ENCODE peak calls at places on chromosomes 6 and 20, in eight cellular contexts. One of them, this sample, is unnamed.

GRCh38 chr20:21323640-21324039 is 20.5 kb downstream of the XRN2 start:
- DNase-seq in dorsolateral prefrontal cortex: no peak
- DNase-seq in choroid plexus epithelial cell: peak
- DNase-seq in NAMALWA: no peak
- DNase-seq in GM13977: no peak
- DNase-seq in naive thymus-derived CD8-positive, alpha-beta T cell: no peak
- DNase-seq in neural crest cell: no peak
- DNase-seq in AG08395: peak
- DNase-seq in this sample: no peak

GRCh38 chr6:112710710-112711109 is 363.6 kb downstream of the RFPL4B start:
- DNase-seq in dorsolateral prefrontal cortex: no peak
- DNase-seq in choroid plexus epithelial cell: no peak
- DNase-seq in NAMALWA: no peak
- DNase-seq in GM13977: no peak
- DNase-seq in naive thymus-derived CD8-positive, alpha-beta T cell: no peak
- DNase-seq in neural crest cell: no peak
- DNase-seq in AG08395: no peak
- DNase-seq in this sample: no peak

GRCh38 chr20:9021216-9021615 is 47.7 kb upstream of the PLCB4 start:
- DNase-seq in dorsolateral prefrontal cortex: no peak
- DNase-seq in choroid plexus epithelial cell: no peak
- DNase-seq in NAMALWA: no peak
- DNase-seq in GM13977: no peak
- DNase-seq in naive thymus-derived CD8-positive, alpha-beta T cell: no peak
- DNase-seq in neural crest cell: no peak
- DNase-seq in AG08395: no peak
- DNase-seq in this sample: no peak

GRCh38 chr6:129753422-129753821 is 43.4 kb upstream of the ARHGAP18 start:
- DNase-seq in dorsolateral prefrontal cortex: no peak
- DNase-seq in choroid plexus epithelial cell: peak
- DNase-seq in NAMALWA: no peak
- DNase-seq in GM13977: no peak
- DNase-seq in naive thymus-derived CD8-positive, alpha-beta T cell: no peak
- DNase-seq in neural crest cell: no peak
- DNase-seq in AG08395: peak
- DNase-seq in this sample: peak

GRCh38 chr20:24752612-24753011 is 196.5 kb upstream of the CST7 start:
- DNase-seq in dorsolateral prefrontal cortex: no peak
- DNase-seq in choroid plexus epithelial cell: no peak
- DNase-seq in NAMALWA: no peak
- DNase-seq in GM13977: no peak
- DNase-seq in naive thymus-derived CD8-positive, alpha-beta T cell: peak
- DNase-seq in neural crest cell: no peak
- DNase-seq in AG08395: no peak
- DNase-seq in this sample: no peak

GRCh38 chr6:157657754-157658153 is 165.3 kb upstream of the SNX9 start:
- DNase-seq in dorsolateral prefrontal cortex: no peak
- DNase-seq in choroid plexus epithelial cell: no peak
- DNase-seq in NAMALWA: no peak
- DNase-seq in GM13977: no peak
- DNase-seq in naive thymus-derived CD8-positive, alpha-beta T cell: no peak
- DNase-seq in neural crest cell: no peak
- DNase-seq in AG08395: no peak
- DNase-seq in this sample: no peak

GRCh38 chr6:6825986-6826901 is 237.7 kb downstream of the LY86 start:
- DNase-seq in dorsolateral prefrontal cortex: no peak
- DNase-seq in choroid plexus epithelial cell: peak
- DNase-seq in NAMALWA: peak
- DNase-seq in GM13977: peak
- DNase-seq in naive thymus-derived CD8-positive, alpha-beta T cell: no peak
- DNase-seq in neural crest cell: no peak
- DNase-seq in AG08395: peak
- DNase-seq in this sample: peak

GRCh38 chr6:19399406-19399805 is 437.8 kb upstream of the ID4 start:
- DNase-seq in dorsolateral prefrontal cortex: peak
- DNase-seq in choroid plexus epithelial cell: peak
- DNase-seq in NAMALWA: no peak
- DNase-seq in GM13977: no peak
- DNase-seq in naive thymus-derived CD8-positive, alpha-beta T cell: no peak
- DNase-seq in neural crest cell: no peak
- DNase-seq in AG08395: peak
- DNase-seq in this sample: no peak

GRCh38 chr20:34579936-34580587 is 21.5 kb downstream of the MAP1LC3A start:
- DNase-seq in dorsolateral prefrontal cortex: no peak
- DNase-seq in choroid plexus epithelial cell: no peak
- DNase-seq in NAMALWA: peak
- DNase-seq in GM13977: no peak
- DNase-seq in naive thymus-derived CD8-positive, alpha-beta T cell: no peak
- DNase-seq in neural crest cell: no peak
- DNase-seq in AG08395: no peak
- DNase-seq in this sample: no peak

GRCh38 chr20:36145877-36146707 is 8.4 kb upstream of the EPB41L1 start:
- DNase-seq in dorsolateral prefrontal cortex: no peak
- DNase-seq in choroid plexus epithelial cell: no peak
- DNase-seq in NAMALWA: no peak
- DNase-seq in GM13977: no peak
- DNase-seq in naive thymus-derived CD8-positive, alpha-beta T cell: no peak
- DNase-seq in neural crest cell: no peak
- DNase-seq in AG08395: no peak
- DNase-seq in this sample: no peak

GRCh38 chr6:112773217-112773616 is 426.1 kb downstream of the RFPL4B start:
- DNase-seq in dorsolateral prefrontal cortex: no peak
- DNase-seq in choroid plexus epithelial cell: no peak
- DNase-seq in NAMALWA: no peak
- DNase-seq in GM13977: no peak
- DNase-seq in naive thymus-derived CD8-positive, alpha-beta T cell: no peak
- DNase-seq in neural crest cell: no peak
- DNase-seq in AG08395: peak
- DNase-seq in this sample: no peak

GRCh38 chr20:48620486-48621255 is 207.1 kb downstream of the PREX1 start:
- DNase-seq in dorsolateral prefrontal cortex: peak
- DNase-seq in choroid plexus epithelial cell: peak
- DNase-seq in NAMALWA: peak
- DNase-seq in GM13977: peak
- DNase-seq in naive thymus-derived CD8-positive, alpha-beta T cell: peak
- DNase-seq in neural crest cell: peak
- DNase-seq in AG08395: peak
- DNase-seq in this sample: peak

GRCh38 chr6:16950825-16951495 is 150.9 kb upstream of the STMND1 start:
- DNase-seq in dorsolateral prefrontal cortex: no peak
- DNase-seq in choroid plexus epithelial cell: no peak
- DNase-seq in NAMALWA: no peak
- DNase-seq in GM13977: no peak
- DNase-seq in naive thymus-derived CD8-positive, alpha-beta T cell: no peak
- DNase-seq in neural crest cell: no peak
- DNase-seq in AG08395: no peak
- DNase-seq in this sample: no peak

GRCh38 chr6:111980979-111981378 is 72.9 kb upstream of the CCN6 start:
- DNase-seq in dorsolateral prefrontal cortex: no peak
- DNase-seq in choroid plexus epithelial cell: no peak
- DNase-seq in NAMALWA: no peak
- DNase-seq in GM13977: no peak
- DNase-seq in naive thymus-derived CD8-positive, alpha-beta T cell: no peak
- DNase-seq in neural crest cell: no peak
- DNase-seq in AG08395: no peak
- DNase-seq in this sample: no peak

GRCh38 chr20:43691928-43692524 is 25.1 kb downstream of the MYBL2 start:
- DNase-seq in dorsolateral prefrontal cortex: no peak
- DNase-seq in choroid plexus epithelial cell: peak
- DNase-seq in NAMALWA: peak
- DNase-seq in GM13977: peak
- DNase-seq in naive thymus-derived CD8-positive, alpha-beta T cell: peak
- DNase-seq in neural crest cell: peak
- DNase-seq in AG08395: peak
- DNase-seq in this sample: peak

GRCh38 chr6:135322427-135323201 is 141.5 kb downstream of the MYB start:
- DNase-seq in dorsolateral prefrontal cortex: no peak
- DNase-seq in choroid plexus epithelial cell: no peak
- DNase-seq in NAMALWA: no peak
- DNase-seq in GM13977: peak
- DNase-seq in naive thymus-derived CD8-positive, alpha-beta T cell: no peak
- DNase-seq in neural crest cell: no peak
- DNase-seq in AG08395: no peak
- DNase-seq in this sample: no peak

GRCh38 chr6:3665608-3666007 is 85.9 kb downstream of the PXDC1 start:
- DNase-seq in dorsolateral prefrontal cortex: peak
- DNase-seq in choroid plexus epithelial cell: no peak
- DNase-seq in NAMALWA: no peak
- DNase-seq in GM13977: no peak
- DNase-seq in naive thymus-derived CD8-positive, alpha-beta T cell: no peak
- DNase-seq in neural crest cell: no peak
- DNase-seq in AG08395: no peak
- DNase-seq in this sample: no peak

GRCh38 chr20:52766645-52767435 is 205.3 kb upstream of the TSHZ2 start:
- DNase-seq in dorsolateral prefrontal cortex: no peak
- DNase-seq in choroid plexus epithelial cell: no peak
- DNase-seq in NAMALWA: no peak
- DNase-seq in GM13977: no peak
- DNase-seq in naive thymus-derived CD8-positive, alpha-beta T cell: no peak
- DNase-seq in neural crest cell: no peak
- DNase-seq in AG08395: no peak
- DNase-seq in this sample: no peak

GRCh38 chr20:35145141-35145564 is 2.0 kb downstream of the EDEM2 start:
- DNase-seq in dorsolateral prefrontal cortex: no peak
- DNase-seq in choroid plexus epithelial cell: peak
- DNase-seq in NAMALWA: peak
- DNase-seq in GM13977: peak
- DNase-seq in naive thymus-derived CD8-positive, alpha-beta T cell: no peak
- DNase-seq in neural crest cell: no peak
- DNase-seq in AG08395: peak
- DNase-seq in this sample: peak

GRCh38 chr6:28673800-28674671 is 148.4 kb downstream of the GPX5 start:
- DNase-seq in dorsolateral prefrontal cortex: peak
- DNase-seq in choroid plexus epithelial cell: peak
- DNase-seq in NAMALWA: no peak
- DNase-seq in GM13977: peak
- DNase-seq in naive thymus-derived CD8-positive, alpha-beta T cell: no peak
- DNase-seq in neural crest cell: peak
- DNase-seq in AG08395: peak
- DNase-seq in this sample: no peak

GRCh38 chr6:52143551-52143950 is 42.6 kb upstream of the IL17A start:
- DNase-seq in dorsolateral prefrontal cortex: no peak
- DNase-seq in choroid plexus epithelial cell: no peak
- DNase-seq in NAMALWA: no peak
- DNase-seq in GM13977: no peak
- DNase-seq in naive thymus-derived CD8-positive, alpha-beta T cell: no peak
- DNase-seq in neural crest cell: no peak
- DNase-seq in AG08395: no peak
- DNase-seq in this sample: no peak

GRCh38 chr6:56959938-56960337 is 5.0 kb downstream of the BEND6 start:
- DNase-seq in dorsolateral prefrontal cortex: no peak
- DNase-seq in choroid plexus epithelial cell: peak
- DNase-seq in NAMALWA: no peak
- DNase-seq in GM13977: no peak
- DNase-seq in naive thymus-derived CD8-positive, alpha-beta T cell: no peak
- DNase-seq in neural crest cell: no peak
- DNase-seq in AG08395: peak
- DNase-seq in this sample: no peak

GRCh38 chr6:101663099-101663498 is 269.6 kb downstream of the GRIK2 start:
- DNase-seq in dorsolateral prefrontal cortex: no peak
- DNase-seq in choroid plexus epithelial cell: no peak
- DNase-seq in NAMALWA: no peak
- DNase-seq in GM13977: no peak
- DNase-seq in naive thymus-derived CD8-positive, alpha-beta T cell: no peak
- DNase-seq in neural crest cell: no peak
- DNase-seq in AG08395: no peak
- DNase-seq in this sample: no peak

This sample was measured in Kasumi-1.